ENCODE peak calls at places on chromosomes 4 and X, in eight cellular contexts. F is K562, P is A549, Q is psoas muscle, B is renal cortical epithelial cell, R is transverse colon, G is HT1080, T is NCI-H510A treated with DMSO at 0.1 percent for 48 hours. A is an unnamed sample.

GRCh38 chrX:31679861-31680260 is 608.0 kb upstream of the FTHL17 start:
- DNase-seq in F (no peak), P (no peak), Q (no peak), B (peak; percentile 6), R (no peak), G (peak; percentile 1), T (no peak), A (no peak)

GRCh38 chr4:174154455-174154854 is 129.0 kb downstream of the FBXO8 start:
- DNase-seq in F (no peak), P (peak; percentile 27), Q (no peak), B (peak; percentile 36), R (no peak), G (peak; percentile 76), T (no peak), A (peak; percentile 5)

GRCh38 chr4:80173841-80174240 is 23.5 kb upstream of the PRDM8 start:
- DNase-seq in F (no peak), P (no peak), Q (no peak), B (peak; percentile 22), R (no peak), G (peak; percentile 78), T (no peak), A (no peak)

GRCh38 chr4:12846368-12846767 is 637.8 kb downstream of the RAB28 start:
- DNase-seq in F (no peak), P (no peak), Q (no peak), B (no peak), R (no peak), G (peak; percentile 1), T (no peak), A (no peak)

GRCh38 chrX:104098151-104098808 is 14.0 kb upstream of the ZCCHC18 start:
- DNase-seq in F (peak; percentile 31), P (peak; percentile 15), Q (no peak), B (peak; percentile 81), R (peak; percentile 58), G (peak; percentile 46), T (peak; percentile 71), A (no peak)

GRCh38 chrX:2609431-2610238 is 81.5 kb upstream of the CD99 start:
- DNase-seq in F (no peak), P (peak; percentile 19), Q (no peak), B (no peak), R (no peak), G (peak; percentile 18), T (no peak), A (no peak)

GRCh38 chr4:101277661-101278060 is 69.7 kb downstream of the PPP3CA start:
- DNase-seq in F (no peak), P (no peak), Q (no peak), B (peak; percentile 68), R (no peak), G (peak; percentile 49), T (no peak), A (peak; percentile 3)

GRCh38 chrX:136828830-136829229 is 48.1 kb upstream of the ARHGEF6 start:
- DNase-seq in F (no peak), P (no peak), Q (no peak), B (no peak), R (no peak), G (no peak), T (no peak), A (no peak)

GRCh38 chr4:79421483-79421882 is 13.5 kb upstream of the GK2 start:
- DNase-seq in F (no peak), P (no peak), Q (no peak), B (no peak), R (no peak), G (no peak), T (no peak), A (no peak)

GRCh38 chr4:180542445-180543100 is 1700.6 kb upstream of the TENM3 start:
- DNase-seq in F (no peak), P (no peak), Q (no peak), B (peak; percentile 57), R (no peak), G (peak; percentile 76), T (no peak), A (peak; percentile 2)

GRCh38 chr4:29224911-29225310 is 1495.3 kb upstream of the PCDH7 start:
- DNase-seq in F (no peak), P (no peak), Q (no peak), B (no peak), R (no peak), G (no peak), T (no peak), A (no peak)

GRCh38 chrX:134669378-134670098 is 11.3 kb upstream of the PLAC1 start:
- DNase-seq in F (no peak), P (peak; percentile 82), Q (peak; percentile 50), B (peak; percentile 31), R (peak; percentile 7), G (peak; percentile 90), T (no peak), A (peak; percentile 73)

GRCh38 chr4:36243355-36244256 is 708 bp downstream of the ARAP2 start:
- DNase-seq in F (no peak), P (peak; percentile 15), Q (peak; percentile 36), B (peak; percentile 51), R (peak; percentile 55), G (peak; percentile 18), T (peak; percentile 61), A (peak; percentile 19)

GRCh38 chrX:56811599-56811998 is 82.6 kb downstream of the NBDY start:
- DNase-seq in F (no peak), P (no peak), Q (no peak), B (no peak), R (no peak), G (no peak), T (no peak), A (no peak)

GRCh38 chr4:37157403-37158167 is 87.0 kb upstream of the NWD2 start:
- DNase-seq in F (no peak), P (no peak), Q (no peak), B (no peak), R (no peak), G (no peak), T (no peak), A (no peak)

GRCh38 chr4:94582517-94582916 is 130.8 kb downstream of the PDLIM5 start:
- DNase-seq in F (no peak), P (no peak), Q (no peak), B (no peak), R (no peak), G (no peak), T (no peak), A (no peak)